ENCODE peak calls at places on chromosome 14, in five cellular contexts. M is fibroblast of lung, R is heart left ventricle, V is cardiac muscle cell, F is left ventricle myocardium inferior. D is an unnamed sample.

GRCh38 chr14:59093889-59094288 is 94.6 kb upstream of the DAAM1 start:
- DNase-seq in M (no peak), R (no peak), V (no peak), F (no peak), D (no peak)

GRCh38 chr14:105388110-105388951 is 10.0 kb upstream of the TEX22 start:
- DNase-seq in M (no peak), R (no peak), V (no peak), F (no peak), D (no peak)

GRCh38 chr14:58362798-58363412 is 32.8 kb upstream of the TOMM20L start:
- DNase-seq in M (peak; percentile 14), R (no peak), V (peak; percentile 8), F (no peak), D (no peak)

GRCh38 chr14:92258934-92259333 is 64.0 kb upstream of the SLC24A4 start:
- DNase-seq in M (no peak), R (no peak), V (no peak), F (no peak), D (no peak)

GRCh38 chr14:100845341-100845740 is 19.4 kb downstream of the MEG3 start:
- DNase-seq in M (no peak), R (no peak), V (no peak), F (no peak), D (no peak)

GRCh38 chr14:94887591-94887990 is 117.7 kb upstream of the GSC start:
- DNase-seq in M (no peak), R (no peak), V (no peak), F (no peak), D (no peak)

GRCh38 chr14:24367506-24368214 is at the start of gene NFATC4:
- DNase-seq in M (peak; percentile 92), R (peak; percentile 86), V (peak; percentile 93), F (peak; percentile 75), D (peak; percentile 80)

GRCh38 chr14:71711619-71712018 is 220.6 kb upstream of the RGS6 start:
- DNase-seq in M (peak; percentile 99), R (no peak), V (no peak), F (no peak), D (peak; percentile 80)

GRCh38 chr14:59185676-59186075 is 2.8 kb upstream of the DAAM1 start:
- DNase-seq in M (no peak), R (no peak), V (no peak), F (no peak), D (no peak)

GRCh38 chr14:41824441-41824840 is 217.8 kb downstream of the LRFN5 start:
- DNase-seq in M (no peak), R (no peak), V (no peak), F (no peak), D (no peak)

GRCh38 chr14:36844443-36844842 is 182.8 kb downstream of the PAX9 start:
- DNase-seq in M (no peak), R (no peak), V (no peak), F (no peak), D (no peak)

GRCh38 chr14:103653802-103654201 is 24.8 kb downstream of the KLC1 start:
- DNase-seq in M (no peak), R (no peak), V (no peak), F (no peak), D (no peak)

GRCh38 chr14:74933925-74934435 is 10.9 kb upstream of the RPS6KL1 start:
- DNase-seq in M (no peak), R (no peak), V (no peak), F (no peak), D (no peak)

GRCh38 chr14:92956961-92957360 is 34.0 kb downstream of the CHGA start:
- DNase-seq in M (no peak), R (no peak), V (no peak), F (no peak), D (no peak)

GRCh38 chr14:23306113-23306411 is 571 bp upstream of the BCL2L2 start:
- DNase-seq in M (no peak), R (no peak), V (no peak), F (no peak), D (no peak)

GRCh38 chr14:71498151-71498734 is 434.0 kb upstream of the RGS6 start:
- DNase-seq in M (peak; percentile 76), R (no peak), V (no peak), F (no peak), D (no peak)

GRCh38 chr14:37139710-37140109 is 32.7 kb downstream of the SLC25A21 start:
- DNase-seq in M (peak; percentile 75), R (no peak), V (no peak), F (no peak), D (no peak)

GRCh38 chr14:21528381-21529348 is 2.5 kb upstream of the SALL2 start:
- DNase-seq in M (peak; percentile 41), R (no peak), V (no peak), F (no peak), D (no peak)

GRCh38 chr14:79586401-79586800 is 624.9 kb downstream of the DIO2 start:
- DNase-seq in M (no peak), R (no peak), V (no peak), F (no peak), D (no peak)

GRCh38 chr14:99568567-99569560 is 35.1 kb downstream of the CCDC85C start:
- DNase-seq in M (peak; percentile 57), R (no peak), V (peak; percentile 91), F (peak; percentile 46), D (peak; percentile 14)

GRCh38 chr14:71049435-71050147 is 142.3 kb downstream of the PCNX1 start:
- DNase-seq in M (peak; percentile 53), R (no peak), V (no peak), F (no peak), D (no peak)

GRCh38 chr14:106694638-106695393 is 1168.4 kb downstream of the TMEM121 start:
- DNase-seq in M (no peak), R (peak; percentile 21), V (no peak), F (peak; percentile 16), D (peak; percentile 17)

GRCh38 chr14:92632546-92633273 is 115.7 kb downstream of the LGMN start:
- DNase-seq in M (no peak), R (no peak), V (no peak), F (no peak), D (no peak)

GRCh38 chr14:69325086-69325485 is 65.1 kb downstream of the GALNT16 start:
- DNase-seq in M (no peak), R (no peak), V (no peak), F (no peak), D (no peak)

GRCh38 chr14:65303185-65303901 is 109.2 kb upstream of the FUT8 start:
- DNase-seq in M (peak; percentile 52), R (no peak), V (no peak), F (no peak), D (no peak)

GRCh38 chr14:68137704-68138619 is 318.4 kb downstream of the RAD51B start:
- DNase-seq in M (peak; percentile 99), R (no peak), V (peak; percentile 81), F (no peak), D (peak; percentile 77)

GRCh38 chr14:69876848-69877306 is 2.3 kb upstream of the SMOC1 start:
- DNase-seq in M (no peak), R (no peak), V (no peak), F (no peak), D (no peak)

GRCh38 chr14:32657081-32657480 is 281.6 kb upstream of the NPAS3 start:
- DNase-seq in M (peak; percentile 73), R (peak; percentile 20), V (no peak), F (no peak), D (no peak)

GRCh38 chr14:59098377-59098776 is 90.1 kb upstream of the DAAM1 start:
- DNase-seq in M (peak; percentile 98), R (no peak), V (no peak), F (no peak), D (no peak)

GRCh38 chr14:50070840-50071548 is 45.4 kb downstream of the VCPKMT start:
- DNase-seq in M (no peak), R (no peak), V (no peak), F (no peak), D (no peak)

GRCh38 chr14:74882103-74882920 is 596 bp downstream of the DLST start:
- DNase-seq in M (peak; percentile 51), R (peak; percentile 45), V (peak; percentile 50), F (peak; percentile 34), D (no peak)

GRCh38 chr14:106509176-106509575 is 982.8 kb downstream of the TMEM121 start:
- DNase-seq in M (no peak), R (no peak), V (no peak), F (no peak), D (no peak)

DNA sequence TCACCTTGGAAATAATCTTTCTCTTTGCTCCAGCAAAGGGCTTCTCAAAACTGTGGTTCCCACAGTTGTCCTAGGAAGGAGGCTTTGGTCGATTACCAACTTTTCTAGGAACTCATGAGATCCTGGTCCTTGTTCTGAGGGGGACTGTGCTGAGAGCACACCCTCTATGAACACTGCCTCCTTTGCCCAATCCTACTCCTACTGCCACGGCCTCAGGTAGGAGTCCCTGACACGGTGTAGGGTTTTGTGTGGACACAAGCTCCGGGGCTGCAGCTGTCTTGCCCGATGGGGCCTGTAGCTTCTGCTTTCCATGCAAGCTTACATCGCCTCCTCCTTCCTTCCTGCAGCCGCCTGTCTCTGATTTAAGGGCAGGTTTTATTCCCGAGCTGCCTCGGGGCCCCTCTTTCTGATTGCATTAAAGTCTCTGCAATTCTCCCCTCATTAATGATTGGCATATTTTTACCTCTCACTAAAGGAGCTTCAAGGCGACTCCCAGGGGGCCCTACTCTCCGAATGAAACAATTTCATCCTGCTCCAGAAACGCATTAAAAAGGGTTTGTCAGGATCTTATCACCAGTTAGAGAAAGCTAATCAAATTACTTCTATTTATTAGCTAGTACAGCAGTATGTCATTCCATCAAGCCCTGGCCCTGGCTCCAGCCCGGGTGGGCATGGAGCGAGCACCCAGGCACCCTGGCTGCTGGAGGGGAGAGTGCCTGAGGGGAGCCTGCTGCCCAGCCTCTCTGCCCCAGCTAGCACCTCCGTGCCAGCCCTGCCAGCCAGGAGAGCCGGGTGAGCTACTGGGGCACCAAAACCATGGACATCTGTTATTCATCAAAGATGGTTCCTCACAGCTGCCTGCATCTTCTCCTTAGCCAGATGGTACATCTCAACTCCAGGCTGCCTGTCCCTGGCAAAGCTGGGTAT is 38.1 kb upstream of the ESRRB start:
- DNase-seq in M (no peak), R (no peak), V (no peak), F (no peak), D (no peak)
- H3K4me3 ChIP-seq in M (no peak overlapping the region), R (peak overlapping the region; percentile 28), V (no peak overlapping the region), F (no peak overlapping the region), D (peak overlapping the region; percentile 5)

GRCh38 chr14:73786632-73786941 is 65.0 kb upstream of the PTGR2 start:
- DNase-seq in M (peak; percentile 49), R (peak; percentile 63), V (peak; percentile 67), F (peak; percentile 59), D (peak; percentile 65)
- H3K4me1 ChIP-seq in M (peaks cover 46% of the 10 kb centered on the region), R (peaks cover 22% of the 10 kb centered on the region), V (peaks cover 45% of the 10 kb centered on the region), F (peaks cover 87% of the 10 kb centered on the region), D (peaks cover 37% of the 10 kb centered on the region)

DNA sequence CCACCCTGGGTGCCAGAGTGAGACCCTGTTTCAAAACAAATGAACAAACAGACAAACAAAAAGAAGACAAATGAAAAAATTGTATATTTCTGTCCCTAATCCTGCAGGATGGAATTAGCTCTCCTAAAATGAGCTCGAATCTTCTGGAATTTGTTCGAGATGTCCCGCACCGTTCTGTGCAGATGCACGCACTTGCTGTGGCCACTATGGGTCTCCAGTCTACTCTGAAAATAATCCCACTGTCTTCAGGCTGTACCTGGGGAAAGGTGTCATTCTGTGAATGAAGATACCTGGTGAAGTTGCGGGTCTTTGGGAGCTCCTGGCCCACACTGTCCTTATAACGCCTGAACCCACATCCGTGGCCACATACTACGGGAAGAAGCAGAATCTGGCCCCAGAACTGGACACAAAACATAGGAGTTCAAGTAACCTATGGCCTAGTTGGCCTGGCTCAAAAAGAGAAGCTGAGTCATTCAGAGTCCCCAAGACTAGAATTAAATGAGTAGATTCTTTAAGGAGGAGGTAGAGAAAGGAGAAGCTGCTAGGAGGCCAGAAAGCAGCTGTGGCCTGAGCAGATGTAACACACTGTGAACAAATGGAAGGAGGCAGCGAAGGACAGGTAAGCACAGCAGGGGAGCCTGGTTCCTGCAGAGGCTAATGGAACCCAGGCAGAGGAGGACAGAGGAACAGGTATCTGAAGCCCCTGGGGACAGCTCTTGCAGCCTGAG is 108.6 kb downstream of the FOXN3 start:
- DNase-seq in M (peak; percentile 26), R (no peak), V (no peak), F (no peak), D (no peak)
- H3K4me3 ChIP-seq in M (no peak overlapping the region), R (no peak overlapping the region), V (no peak overlapping the region), F (no peak overlapping the region), D (no peak overlapping the region)

GRCh38 chr14:72801381-72801812 is 92.5 kb downstream of the DPF3 start:
- DNase-seq in M (peak; percentile 99), R (no peak), V (no peak), F (no peak), D (no peak)
- H3K4me1 ChIP-seq in M (peaks cover 10% of the 10 kb centered on the region), R (peaks cover 4% of the 10 kb centered on the region), V (peaks cover 23% of the 10 kb centered on the region), F (peaks cover 52% of the 10 kb centered on the region), D (peaks cover 14% of the 10 kb centered on the region)